ENCODE peak calls at places on chromosome 21, in six cellular contexts. E is WERI-Rb-1, K is astrocyte of the spinal cord, Z is tibial artery, V is IMR-90, L is B cell. N is an unnamed sample.

GRCh38 chr21:38295997-38296764 is 39.4 kb downstream of the KCNJ15 start:
- DNase-seq in L (no peak), Z (no peak), K (no peak), E (no peak), V (peak; percentile 31), N (no peak)

GRCh38 chr21:46109251-46110221 is 11.6 kb downstream of the COL6A2 start:
- DNase-seq in V (no peak), L (no peak), Z (no peak), E (no peak), K (no peak), N (peak; percentile 7)

GRCh38 chr21:34524671-34525601 is 12.9 kb upstream of the KCNE1 start:
- DNase-seq in L (no peak), E (peak; percentile 68), K (peak; percentile 68), V (peak; percentile 84), Z (no peak), N (no peak)

GRCh38 chr21:31908106-31909031 is 35.5 kb downstream of the HUNK start:
- DNase-seq in K (peak; percentile 19), E (no peak), Z (no peak), L (no peak), V (peak; percentile 84), N (no peak)

GRCh38 chr21:31671931-31672330 is 12.4 kb downstream of the SOD1 start:
- DNase-seq in V (no peak), K (no peak), L (no peak), Z (no peak), E (no peak), N (no peak)

GRCh38 chr21:31156169-31156568 is 117.9 kb upstream of the KRTAP19-8 start:
- DNase-seq in E (no peak), Z (no peak), V (no peak), L (no peak), K (no peak), N (no peak)

GRCh38 chr21:35321322-35322200 is 272.5 kb upstream of the RUNX1 start:
- DNase-seq in L (no peak), K (no peak), Z (no peak), E (no peak), V (no peak), N (no peak)

GRCh38 chr21:44930543-44930981 is 9.3 kb upstream of the SLX9 start:
- DNase-seq in E (no peak), Z (no peak), K (no peak), V (no peak), L (peak; percentile 80), N (no peak)

GRCh38 chr21:38075833-38076567 is 159.7 kb upstream of the KCNJ6 start:
- DNase-seq in E (no peak), V (no peak), L (no peak), K (no peak), Z (no peak), N (no peak)

GRCh38 chr21:31558839-31559367 is 100.6 kb upstream of the SOD1 start:
- DNase-seq in K (peak; percentile 98), L (peak; percentile 81), Z (peak; percentile 37), V (peak; percentile 76), E (peak; percentile 99), N (peak; percentile 97)

GRCh38 chr21:45558044-45558721 is 15.9 kb upstream of the SLC19A1 start:
- DNase-seq in L (peak; percentile 27), Z (peak; percentile 2), E (no peak), V (no peak), K (no peak), N (no peak)

GRCh38 chr21:37459575-37459974 is 93.0 kb downstream of the DYRK1A start:
- DNase-seq in Z (no peak), K (peak; percentile 56), V (peak; percentile 69), E (no peak), L (no peak), N (no peak)

GRCh38 chr21:19807231-19807630 is 1191.0 kb upstream of the NCAM2 start:
- DNase-seq in V (no peak), Z (no peak), E (no peak), K (no peak), L (no peak), N (no peak)

GRCh38 chr21:45414396-45415187 is 9.6 kb downstream of the COL18A1 start:
- DNase-seq in L (no peak), E (no peak), Z (no peak), K (no peak), V (no peak), N (peak; percentile 9)

GRCh38 chr21:29499734-29500343 is 201.1 kb downstream of the BACH1 start:
- DNase-seq in E (peak; percentile 80), V (no peak), K (peak; percentile 26), Z (no peak), L (no peak), N (peak; percentile 39)

GRCh38 chr21:44984428-44984791 is 44.6 kb downstream of the SLX9 start:
- DNase-seq in Z (no peak), L (no peak), V (no peak), K (no peak), E (no peak), N (peak; percentile 62)

GRCh38 chr21:43768868-43769167 is 7.3 kb downstream of the CSTB start:
- DNase-seq in K (no peak), L (no peak), V (no peak), Z (no peak), E (peak; percentile 88), N (no peak)

GRCh38 chr21:25515484-25516405 is 91.5 kb downstream of the MRPL39 start:
- DNase-seq in Z (no peak), L (no peak), E (peak; percentile 61), V (peak; percentile 71), K (peak; percentile 58), N (no peak)

GRCh38 chr21:38831526-38832467 is 26.1 kb downstream of the ETS2 start:
- DNase-seq in V (peak; percentile 98), E (no peak), Z (peak; percentile 93), L (peak; percentile 48), K (peak; percentile 89), N (no peak)

GRCh38 chr21:25960423-25960822 is 210.1 kb downstream of the APP start:
- DNase-seq in V (no peak), K (no peak), E (peak; percentile 47), L (no peak), Z (no peak), N (no peak)

GRCh38 chr21:35164380-35164779 is 115.3 kb upstream of the RUNX1 start:
- DNase-seq in K (no peak), L (no peak), E (no peak), V (no peak), Z (no peak), N (no peak)

GRCh38 chr21:44379991-44380865 is 26.8 kb downstream of the TRPM2 start:
- DNase-seq in Z (no peak), V (no peak), L (no peak), E (no peak), K (no peak), N (no peak)

GRCh38 chr21:25637846-25638245 is 1.2 kb upstream of the JAM2 start:
- DNase-seq in V (no peak), K (no peak), Z (no peak), E (no peak), L (no peak), N (no peak)

GRCh38 chr21:29973258-29973657 is 33.5 kb upstream of the GRIK1 start:
- DNase-seq in V (no peak), K (no peak), L (no peak), E (no peak), Z (no peak), N (no peak)

GRCh38 chr21:19648376-19648775 is 1244.8 kb upstream of the TMPRSS15 start:
- DNase-seq in Z (no peak), L (no peak), E (no peak), K (no peak), V (no peak), N (no peak)

GRCh38 chr21:26115899-26116298 is 54.7 kb downstream of the APP start:
- DNase-seq in L (no peak), E (no peak), V (peak; percentile 75), K (peak; percentile 71), Z (no peak), N (no peak)

GRCh38 chr21:43921979-43922945 is 57.2 kb downstream of the AGPAT3 start:
- DNase-seq in Z (no peak), V (peak; percentile 26), K (no peak), E (no peak), L (no peak), N (no peak)

GRCh38 chr21:20783611-20784010 is 214.6 kb upstream of the NCAM2 start:
- DNase-seq in Z (no peak), L (no peak), K (no peak), V (no peak), E (no peak), N (no peak)

GRCh38 chr21:23853796-23854379 is 1753.4 kb downstream of the MRPL39 start:
- DNase-seq in V (peak; percentile 31), E (no peak), K (peak; percentile 24), L (no peak), Z (no peak), N (no peak)
- TF ChIP-seq CTCF in V (peak; percentile 51), E (peak; percentile 43), K (peak; percentile 43), L (peak; percentile 80), Z (peak; percentile 38), N (peak; percentile 44)

GRCh38 chr21:42123509-42123908 is 52.4 kb downstream of the UMODL1 start:
- DNase-seq in V (no peak), Z (no peak), L (no peak), K (no peak), E (no peak), N (no peak)

GRCh38 chr21:42124826-42125570 is 53.9 kb downstream of the UMODL1 start:
- DNase-seq in K (no peak), E (peak; percentile 15), Z (no peak), V (no peak), L (no peak), N (no peak)

GRCh38 chr21:42124081-42124480 is 53.0 kb downstream of the UMODL1 start:
- DNase-seq in V (no peak), E (no peak), K (no peak), L (no peak), Z (no peak), N (no peak)

GRCh38 chr21:42127164-42128125 is 56.3 kb downstream of the UMODL1 start:
- DNase-seq in Z (no peak), V (no peak), L (no peak), E (no peak), K (no peak), N (no peak)

GRCh38 chr21:42125571-42126544 is 54.7 kb downstream of the UMODL1 start:
- DNase-seq in Z (no peak), L (no peak), V (peak; percentile 59), K (no peak), E (peak; percentile 54), N (no peak)
- TF ChIP-seq CTCF in Z (no peak), L (no peak), V (no peak), K (peak; percentile 9), E (peak; percentile 52), N (no peak)

GRCh38 chr21:41142051-41142795 is 25.7 kb upstream of the BACE2 start:
- DNase-seq in E (no peak), K (peak; percentile 58), Z (no peak), V (peak; percentile 47), L (no peak), N (no peak)
- TF ChIP-seq CTCF in E (no peak), K (no peak), Z (no peak), V (no peak), L (no peak), N (no peak)

GRCh38 chr21:24418671-24419070 is 1188.6 kb downstream of the MRPL39 start:
- DNase-seq in K (no peak), Z (no peak), V (no peak), L (no peak), E (no peak), N (no peak)
- TF ChIP-seq CTCF in K (no peak), Z (no peak), V (no peak), L (no peak), E (peak; percentile 38), N (no peak)

N was measured in glutamatergic neuron.